ENCODE peak calls at places on chromosomes 13 and 19, in five cellular contexts. One of them, this sample, is unnamed.

GRCh38 chr13:109833071-109833470 is 46.7 kb upstream of the IRS2 start:
- DNase-seq in heart right ventricle: no peak
- DNase-seq in pancreas: no peak
- DNase-seq in left ventricle myocardium inferior: no peak
- DNase-seq in ascending aorta: no peak
- DNase-seq in this sample: no peak

GRCh38 chr19:1079566-1080111 is 12.7 kb downstream of the ARHGAP45 start:
- DNase-seq in left ventricle myocardium inferior: no peak
- DNase-seq in pancreas: peak
- DNase-seq in heart right ventricle: peak
- DNase-seq in ascending aorta: no peak
- DNase-seq in this sample: peak

GRCh38 chr19:19997656-19998268 is 41.5 kb downstream of the ZNF682 start:
- DNase-seq in pancreas: peak
- DNase-seq in ascending aorta: no peak
- DNase-seq in left ventricle myocardium inferior: peak
- DNase-seq in heart right ventricle: peak
- DNase-seq in this sample: no peak

GRCh38 chr13:110062077-110062776 is 244.7 kb downstream of the COL4A1 start:
- DNase-seq in heart right ventricle: peak
- DNase-seq in pancreas: no peak
- DNase-seq in ascending aorta: no peak
- DNase-seq in left ventricle myocardium inferior: peak
- DNase-seq in this sample: no peak

GRCh38 chr19:29843180-29844051 is 31.6 kb downstream of the CCNE1 start:
- DNase-seq in ascending aorta: no peak
- DNase-seq in left ventricle myocardium inferior: peak
- DNase-seq in heart right ventricle: peak
- DNase-seq in pancreas: peak
- DNase-seq in this sample: peak

GRCh38 chr19:29622191-29623070 is 16.3 kb downstream of the POP4 start:
- DNase-seq in left ventricle myocardium inferior: no peak
- DNase-seq in ascending aorta: no peak
- DNase-seq in pancreas: no peak
- DNase-seq in heart right ventricle: no peak
- DNase-seq in this sample: no peak

GRCh38 chr13:67619346-67619745 is 389.2 kb upstream of the PCDH9 start:
- DNase-seq in heart right ventricle: no peak
- DNase-seq in left ventricle myocardium inferior: no peak
- DNase-seq in ascending aorta: no peak
- DNase-seq in pancreas: no peak
- DNase-seq in this sample: no peak

GRCh38 chr19:10727599-10728250 is 9.8 kb downstream of the DNM2 start:
- DNase-seq in ascending aorta: no peak
- DNase-seq in pancreas: no peak
- DNase-seq in heart right ventricle: no peak
- DNase-seq in left ventricle myocardium inferior: no peak
- DNase-seq in this sample: no peak

GRCh38 chr13:111474136-111475002 is 153.9 kb downstream of the TEX29 start:
- DNase-seq in left ventricle myocardium inferior: no peak
- DNase-seq in ascending aorta: no peak
- DNase-seq in pancreas: no peak
- DNase-seq in heart right ventricle: no peak
- DNase-seq in this sample: no peak

GRCh38 chr19:4083677-4084546 is 17.2 kb upstream of the ZBTB7A start:
- DNase-seq in ascending aorta: no peak
- DNase-seq in heart right ventricle: no peak
- DNase-seq in left ventricle myocardium inferior: no peak
- DNase-seq in pancreas: no peak
- DNase-seq in this sample: peak

GRCh38 chr13:105783261-105783660 is 752.2 kb downstream of the EFNB2 start:
- DNase-seq in left ventricle myocardium inferior: no peak
- DNase-seq in heart right ventricle: no peak
- DNase-seq in ascending aorta: no peak
- DNase-seq in pancreas: no peak
- DNase-seq in this sample: no peak

GRCh38 chr19:46613525-46613924 is 11.4 kb downstream of the PTGIR start:
- DNase-seq in heart right ventricle: no peak
- DNase-seq in left ventricle myocardium inferior: peak
- DNase-seq in pancreas: peak
- DNase-seq in ascending aorta: no peak
- DNase-seq in this sample: no peak

GRCh38 chr13:44679602-44680001 is 103.5 kb upstream of the TSC22D1 start:
- DNase-seq in ascending aorta: no peak
- DNase-seq in heart right ventricle: no peak
- DNase-seq in pancreas: no peak
- DNase-seq in left ventricle myocardium inferior: no peak
- DNase-seq in this sample: no peak

GRCh38 chr13:81493144-81493543 is 1152.2 kb upstream of the SPRY2 start:
- DNase-seq in left ventricle myocardium inferior: no peak
- DNase-seq in heart right ventricle: no peak
- DNase-seq in ascending aorta: no peak
- DNase-seq in pancreas: no peak
- DNase-seq in this sample: no peak

GRCh38 chr13:23743717-23744116 is 145.5 kb downstream of the MIPEP start:
- DNase-seq in ascending aorta: no peak
- DNase-seq in pancreas: no peak
- DNase-seq in heart right ventricle: no peak
- DNase-seq in left ventricle myocardium inferior: no peak
- DNase-seq in this sample: no peak

GRCh38 chr13:111517641-111518010 is 197.2 kb downstream of the TEX29 start:
- DNase-seq in left ventricle myocardium inferior: no peak
- DNase-seq in heart right ventricle: no peak
- DNase-seq in ascending aorta: no peak
- DNase-seq in pancreas: no peak
- DNase-seq in this sample: no peak

GRCh38 chr19:6216996-6217751 is 62.6 kb downstream of the MLLT1 start:
- DNase-seq in pancreas: peak
- DNase-seq in ascending aorta: no peak
- DNase-seq in left ventricle myocardium inferior: no peak
- DNase-seq in heart right ventricle: peak
- DNase-seq in this sample: no peak

GRCh38 chr13:90416519-90416918 is 931.0 kb upstream of the MIR17HG start:
- DNase-seq in pancreas: no peak
- DNase-seq in heart right ventricle: no peak
- DNase-seq in ascending aorta: no peak
- DNase-seq in left ventricle myocardium inferior: no peak
- DNase-seq in this sample: no peak

GRCh38 chr13:97141564-97142005 is 80.5 kb upstream of the MBNL2 start:
- DNase-seq in left ventricle myocardium inferior: no peak
- DNase-seq in ascending aorta: peak
- DNase-seq in pancreas: no peak
- DNase-seq in heart right ventricle: no peak
- DNase-seq in this sample: no peak

GRCh38 chr13:113058988-113059850 is 46.4 kb upstream of the F7 start:
- DNase-seq in ascending aorta: no peak
- DNase-seq in left ventricle myocardium inferior: peak
- DNase-seq in pancreas: peak
- DNase-seq in heart right ventricle: peak
- DNase-seq in this sample: peak

GRCh38 chr19:17846146-17846545 is 1.6 kb downstream of the JAK3 start:
- DNase-seq in left ventricle myocardium inferior: no peak
- DNase-seq in ascending aorta: no peak
- DNase-seq in heart right ventricle: no peak
- DNase-seq in pancreas: no peak
- DNase-seq in this sample: no peak

GRCh38 chr13:108437496-108437895 is 168.0 kb downstream of the TNFSF13B start:
- DNase-seq in ascending aorta: no peak
- DNase-seq in heart right ventricle: no peak
- DNase-seq in pancreas: no peak
- DNase-seq in left ventricle myocardium inferior: no peak
- DNase-seq in this sample: no peak

GRCh38 chr13:99380402-99380801 is 73.2 kb upstream of the GPR183 start:
- DNase-seq in heart right ventricle: no peak
- DNase-seq in left ventricle myocardium inferior: no peak
- DNase-seq in ascending aorta: no peak
- DNase-seq in pancreas: no peak
- DNase-seq in this sample: no peak

GRCh38 chr19:8459095-8459494 is 14.3 kb downstream of the HNRNPM start:
- DNase-seq in heart right ventricle: no peak
- DNase-seq in pancreas: no peak
- DNase-seq in ascending aorta: no peak
- DNase-seq in left ventricle myocardium inferior: no peak
- DNase-seq in this sample: no peak

GRCh38 chr13:110882972-110883371 is 31.9 kb downstream of the ANKRD10 start:
- DNase-seq in left ventricle myocardium inferior: no peak
- DNase-seq in pancreas: no peak
- DNase-seq in ascending aorta: no peak
- DNase-seq in heart right ventricle: no peak
- DNase-seq in this sample: no peak

GRCh38 chr19:18445252-18445948 is 7.5 kb upstream of the ISYNA1 start:
- DNase-seq in left ventricle myocardium inferior: no peak
- DNase-seq in ascending aorta: no peak
- DNase-seq in pancreas: no peak
- DNase-seq in heart right ventricle: no peak
- DNase-seq in this sample: no peak

GRCh38 chr19:15175609-15176008 is 25.2 kb downstream of the NOTCH3 start:
- DNase-seq in pancreas: no peak
- DNase-seq in left ventricle myocardium inferior: no peak
- DNase-seq in heart right ventricle: no peak
- DNase-seq in ascending aorta: no peak
- DNase-seq in this sample: no peak

GRCh38 chr13:58004761-58005160 is 373.2 kb downstream of the PCDH17 start:
- DNase-seq in pancreas: no peak
- DNase-seq in ascending aorta: no peak
- DNase-seq in heart right ventricle: no peak
- DNase-seq in left ventricle myocardium inferior: no peak
- DNase-seq in this sample: no peak

DNA sequence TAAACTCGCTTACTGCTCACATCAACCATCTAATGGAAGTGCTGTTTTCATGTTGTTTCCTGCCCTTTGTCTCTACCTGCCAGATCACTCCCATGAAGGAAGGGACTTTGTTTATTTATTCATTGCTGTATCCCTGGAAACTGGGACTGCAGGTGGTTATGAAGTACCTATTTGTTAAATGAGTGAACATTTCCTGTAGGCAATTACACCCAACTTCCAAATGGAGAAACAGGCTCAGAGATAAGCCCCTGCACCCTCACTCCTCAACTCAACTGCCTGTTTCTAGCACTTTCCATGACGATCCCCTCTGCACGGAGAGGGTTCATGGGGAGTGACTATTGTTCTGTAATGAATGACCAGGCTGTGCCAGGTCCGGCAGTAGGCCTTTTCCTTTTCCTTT is 1.9 kb upstream of the SELENOW start:
- DNase-seq in ascending aorta: no peak
- DNase-seq in pancreas: no peak
- DNase-seq in left ventricle myocardium inferior: no peak
- DNase-seq in heart right ventricle: no peak
- DNase-seq in this sample: no peak
- H3K27ac ChIP-seq in ascending aorta: no peak
- H3K27ac ChIP-seq in pancreas: no peak
- H3K27ac ChIP-seq in left ventricle myocardium inferior: no peak
- H3K27ac ChIP-seq in heart right ventricle: peak
- H3K27ac ChIP-seq in this sample: no peak

GRCh38 chr19:16324064-16324383 is 602 bp upstream of the KLF2 start:
- DNase-seq in pancreas: no peak
- DNase-seq in ascending aorta: no peak
- DNase-seq in heart right ventricle: no peak
- DNase-seq in left ventricle myocardium inferior: no peak
- DNase-seq in this sample: no peak
- H3K27ac ChIP-seq in pancreas: peak
- H3K27ac ChIP-seq in ascending aorta: peak
- H3K27ac ChIP-seq in heart right ventricle: peak
- H3K27ac ChIP-seq in left ventricle myocardium inferior: peak
- H3K27ac ChIP-seq in this sample: peak

DNA sequence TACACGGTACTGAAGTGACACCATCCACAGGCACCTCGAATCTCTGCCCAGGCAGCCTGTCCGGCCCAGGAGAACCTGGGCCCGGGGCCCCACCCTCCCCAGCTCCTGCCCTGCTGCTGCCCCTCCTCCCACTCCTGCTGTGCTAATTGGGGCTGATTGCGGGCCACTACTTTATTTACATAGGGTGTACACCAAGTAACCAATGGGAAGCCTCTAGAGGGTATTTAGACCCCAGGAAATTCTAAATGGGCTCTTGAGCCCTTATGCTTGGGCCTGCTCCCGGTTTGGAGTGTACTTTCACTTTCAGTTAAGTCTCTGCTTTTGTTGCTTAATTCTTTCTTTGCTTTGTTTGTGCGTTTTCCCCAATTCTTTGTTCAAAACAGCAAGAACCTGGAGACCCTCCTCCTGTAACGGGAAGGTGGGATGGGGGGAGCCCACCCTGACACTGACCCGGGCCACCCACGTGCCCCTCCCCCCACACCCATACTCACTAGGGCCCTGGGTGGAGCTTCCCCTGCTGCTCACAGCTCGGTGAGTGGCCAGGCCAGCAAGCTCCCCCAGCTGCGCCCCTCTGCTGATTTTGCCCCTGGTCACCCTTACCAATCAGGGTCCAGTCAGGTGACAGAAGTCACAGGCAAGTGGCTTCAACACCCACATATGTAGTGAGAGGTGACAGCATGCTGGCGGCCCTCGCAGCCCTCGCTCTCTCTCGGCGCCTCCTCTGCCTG is 9.4 kb downstream of the SCGB2B2 start:
- DNase-seq in ascending aorta: no peak
- DNase-seq in pancreas: no peak
- DNase-seq in heart right ventricle: no peak
- DNase-seq in left ventricle myocardium inferior: no peak
- DNase-seq in this sample: peak
- H3K27ac ChIP-seq in ascending aorta: no peak
- H3K27ac ChIP-seq in pancreas: no peak
- H3K27ac ChIP-seq in heart right ventricle: peak
- H3K27ac ChIP-seq in left ventricle myocardium inferior: peak
- H3K27ac ChIP-seq in this sample: peak

GRCh38 chr13:32211788-32212187 is 103.4 kb downstream of the ZAR1L start:
- DNase-seq in heart right ventricle: no peak
- DNase-seq in ascending aorta: no peak
- DNase-seq in pancreas: no peak
- DNase-seq in left ventricle myocardium inferior: no peak
- DNase-seq in this sample: no peak

GRCh38 chr13:32214073-32214472 is 101.1 kb downstream of the ZAR1L start:
- DNase-seq in left ventricle myocardium inferior: no peak
- DNase-seq in ascending aorta: no peak
- DNase-seq in heart right ventricle: no peak
- DNase-seq in pancreas: no peak
- DNase-seq in this sample: no peak

GRCh38 chr13:32209670-32210069 is 105.5 kb downstream of the ZAR1L start:
- DNase-seq in heart right ventricle: no peak
- DNase-seq in ascending aorta: no peak
- DNase-seq in left ventricle myocardium inferior: no peak
- DNase-seq in pancreas: no peak
- DNase-seq in this sample: no peak

GRCh38 chr13:32210081-32210480 is 105.1 kb downstream of the ZAR1L start:
- DNase-seq in left ventricle myocardium inferior: no peak
- DNase-seq in ascending aorta: no peak
- DNase-seq in pancreas: no peak
- DNase-seq in heart right ventricle: no peak
- DNase-seq in this sample: no peak

DNA sequence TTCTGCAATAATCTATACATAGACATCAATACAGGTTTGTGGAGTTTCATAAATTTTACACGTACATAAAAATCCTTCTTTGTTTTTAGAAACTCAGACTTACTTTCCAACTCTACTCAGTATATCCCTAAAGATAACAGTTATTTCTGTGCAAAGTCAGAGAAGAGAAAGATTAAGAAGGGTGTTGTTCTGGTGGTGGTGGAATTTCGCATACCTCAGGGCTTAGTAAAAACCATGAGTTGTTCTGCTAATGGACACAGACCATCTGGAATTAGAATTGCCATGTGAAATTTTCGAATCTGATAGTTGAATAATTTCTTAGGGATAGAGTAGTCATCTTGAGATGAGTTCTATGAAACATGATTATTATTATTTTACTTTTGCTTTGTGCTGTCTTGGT is 102.7 kb downstream of the ZAR1L start:
- DNase-seq in ascending aorta: no peak
- DNase-seq in heart right ventricle: no peak
- DNase-seq in left ventricle myocardium inferior: no peak
- DNase-seq in pancreas: no peak
- DNase-seq in this sample: no peak
- H3K27ac ChIP-seq in ascending aorta: peak
- H3K27ac ChIP-seq in heart right ventricle: peak
- H3K27ac ChIP-seq in left ventricle myocardium inferior: peak
- H3K27ac ChIP-seq in pancreas: no peak
- H3K27ac ChIP-seq in this sample: no peak